ENCODE peak calls at places on chromosomes 13 and 19, in nine cellular contexts. One of them, this sample, is unnamed.

GRCh38 chr19:12695090-12695489 is 1.3 kb downstream of the FBXW9 start:
- DNase-seq in EL: no peak
- DNase-seq in foreskin keratinocyte: no peak
- DNase-seq in Daoy: no peak
- DNase-seq in left ventricle myocardium superior: no peak
- DNase-seq in T-cell: no peak
- DNase-seq in AG04449: no peak
- DNase-seq in colonic mucosa: no peak
- DNase-seq in Caco-2: no peak
- DNase-seq in this sample: no peak

GRCh38 chr19:53545271-53546065 is 7.5 kb downstream of the ZNF331 start:
- DNase-seq in EL: peak
- DNase-seq in foreskin keratinocyte: peak
- DNase-seq in Daoy: peak
- DNase-seq in left ventricle myocardium superior: no peak
- DNase-seq in T-cell: no peak
- DNase-seq in AG04449: peak
- DNase-seq in colonic mucosa: no peak
- DNase-seq in Caco-2: peak
- DNase-seq in this sample: no peak

GRCh38 chr19:50759886-50760285 is 10.4 kb upstream of the GPR32 start:
- DNase-seq in EL: peak
- DNase-seq in foreskin keratinocyte: no peak
- DNase-seq in Daoy: no peak
- DNase-seq in left ventricle myocardium superior: no peak
- DNase-seq in T-cell: no peak
- DNase-seq in AG04449: no peak
- DNase-seq in colonic mucosa: no peak
- DNase-seq in Caco-2: no peak
- DNase-seq in this sample: no peak

GRCh38 chr19:13008926-13009787 is 13.9 kb downstream of the NFIX start:
- DNase-seq in EL: no peak
- DNase-seq in foreskin keratinocyte: no peak
- DNase-seq in Daoy: no peak
- DNase-seq in left ventricle myocardium superior: peak
- DNase-seq in T-cell: no peak
- DNase-seq in AG04449: no peak
- DNase-seq in colonic mucosa: no peak
- DNase-seq in Caco-2: no peak
- DNase-seq in this sample: no peak

GRCh38 chr19:539429-540030 is 4.3 kb upstream of the GZMM start:
- DNase-seq in EL: no peak
- DNase-seq in foreskin keratinocyte: no peak
- DNase-seq in Daoy: no peak
- DNase-seq in left ventricle myocardium superior: no peak
- DNase-seq in T-cell: no peak
- DNase-seq in AG04449: no peak
- DNase-seq in colonic mucosa: no peak
- DNase-seq in Caco-2: no peak
- DNase-seq in this sample: no peak

GRCh38 chr13:60572855-60573254 is 175.8 kb downstream of the TDRD3 start:
- DNase-seq in EL: no peak
- DNase-seq in foreskin keratinocyte: no peak
- DNase-seq in Daoy: no peak
- DNase-seq in left ventricle myocardium superior: no peak
- DNase-seq in T-cell: no peak
- DNase-seq in AG04449: no peak
- DNase-seq in colonic mucosa: no peak
- DNase-seq in Caco-2: no peak
- DNase-seq in this sample: no peak

GRCh38 chr19:40571005-40571318 is 5.7 kb upstream of the SHKBP1 start:
- DNase-seq in EL: no peak
- DNase-seq in foreskin keratinocyte: no peak
- DNase-seq in Daoy: no peak
- DNase-seq in left ventricle myocardium superior: no peak
- DNase-seq in T-cell: no peak
- DNase-seq in AG04449: no peak
- DNase-seq in colonic mucosa: no peak
- DNase-seq in Caco-2: no peak
- DNase-seq in this sample: no peak

GRCh38 chr13:97141564-97142005 is 80.5 kb upstream of the MBNL2 start:
- DNase-seq in EL: peak
- DNase-seq in foreskin keratinocyte: peak
- DNase-seq in Daoy: peak
- DNase-seq in left ventricle myocardium superior: no peak
- DNase-seq in T-cell: no peak
- DNase-seq in AG04449: peak
- DNase-seq in colonic mucosa: peak
- DNase-seq in Caco-2: peak
- DNase-seq in this sample: peak

GRCh38 chr19:41871573-41872383 is 5.3 kb upstream of the CD79A start:
- DNase-seq in EL: peak
- DNase-seq in foreskin keratinocyte: no peak
- DNase-seq in Daoy: peak
- DNase-seq in left ventricle myocardium superior: peak
- DNase-seq in T-cell: peak
- DNase-seq in AG04449: no peak
- DNase-seq in colonic mucosa: no peak
- DNase-seq in Caco-2: no peak
- DNase-seq in this sample: peak

GRCh38 chr19:58513694-58514563 is 2.1 kb upstream of the SLC27A5 start:
- DNase-seq in EL: peak
- DNase-seq in foreskin keratinocyte: peak
- DNase-seq in Daoy: peak
- DNase-seq in left ventricle myocardium superior: peak
- DNase-seq in T-cell: peak
- DNase-seq in AG04449: no peak
- DNase-seq in colonic mucosa: peak
- DNase-seq in Caco-2: no peak
- DNase-seq in this sample: peak

GRCh38 chr19:35332817-35333216 is 3.8 kb downstream of the CD22 start:
- DNase-seq in EL: no peak
- DNase-seq in foreskin keratinocyte: no peak
- DNase-seq in Daoy: peak
- DNase-seq in left ventricle myocardium superior: no peak
- DNase-seq in T-cell: no peak
- DNase-seq in AG04449: no peak
- DNase-seq in colonic mucosa: no peak
- DNase-seq in Caco-2: no peak
- DNase-seq in this sample: no peak

GRCh38 chr13:113349491-113349890 is 14.4 kb downstream of the GRTP1 start:
- DNase-seq in EL: no peak
- DNase-seq in foreskin keratinocyte: no peak
- DNase-seq in Daoy: no peak
- DNase-seq in left ventricle myocardium superior: no peak
- DNase-seq in T-cell: no peak
- DNase-seq in AG04449: no peak
- DNase-seq in colonic mucosa: no peak
- DNase-seq in Caco-2: no peak
- DNase-seq in this sample: no peak

GRCh38 chr13:37706041-37706440 is 107.5 kb upstream of the POSTN start:
- DNase-seq in EL: no peak
- DNase-seq in foreskin keratinocyte: no peak
- DNase-seq in Daoy: no peak
- DNase-seq in left ventricle myocardium superior: no peak
- DNase-seq in T-cell: no peak
- DNase-seq in AG04449: no peak
- DNase-seq in colonic mucosa: no peak
- DNase-seq in Caco-2: no peak
- DNase-seq in this sample: no peak

GRCh38 chr13:52711277-52711676 is 28.3 kb downstream of the CNMD start:
- DNase-seq in EL: no peak
- DNase-seq in foreskin keratinocyte: no peak
- DNase-seq in Daoy: no peak
- DNase-seq in left ventricle myocardium superior: no peak
- DNase-seq in T-cell: no peak
- DNase-seq in AG04449: no peak
- DNase-seq in colonic mucosa: no peak
- DNase-seq in Caco-2: no peak
- DNase-seq in this sample: no peak

GRCh38 chr19:3606690-3607289 is at the start of gene TBXA2R:
- DNase-seq in EL: peak
- DNase-seq in foreskin keratinocyte: no peak
- DNase-seq in Daoy: peak
- DNase-seq in left ventricle myocardium superior: peak
- DNase-seq in T-cell: peak
- DNase-seq in AG04449: no peak
- DNase-seq in colonic mucosa: peak
- DNase-seq in Caco-2: no peak
- DNase-seq in this sample: no peak

GRCh38 chr19:49795615-49796014 is 17.5 kb downstream of the FUZ start:
- DNase-seq in EL: no peak
- DNase-seq in foreskin keratinocyte: no peak
- DNase-seq in Daoy: no peak
- DNase-seq in left ventricle myocardium superior: no peak
- DNase-seq in T-cell: no peak
- DNase-seq in AG04449: no peak
- DNase-seq in colonic mucosa: no peak
- DNase-seq in Caco-2: no peak
- DNase-seq in this sample: no peak

GRCh38 chr19:33273881-33274662 is 28.3 kb downstream of the CEBPA start:
- DNase-seq in EL: peak
- DNase-seq in foreskin keratinocyte: peak
- DNase-seq in Daoy: peak
- DNase-seq in left ventricle myocardium superior: no peak
- DNase-seq in T-cell: no peak
- DNase-seq in AG04449: peak
- DNase-seq in colonic mucosa: peak
- DNase-seq in Caco-2: peak
- DNase-seq in this sample: no peak

GRCh38 chr13:106299616-106300015 is 235.8 kb downstream of the EFNB2 start:
- DNase-seq in EL: no peak
- DNase-seq in foreskin keratinocyte: no peak
- DNase-seq in Daoy: no peak
- DNase-seq in left ventricle myocardium superior: no peak
- DNase-seq in T-cell: no peak
- DNase-seq in AG04449: no peak
- DNase-seq in colonic mucosa: no peak
- DNase-seq in Caco-2: no peak
- DNase-seq in this sample: no peak

GRCh38 chr19:50022823-50023222 is 2.3 kb downstream of the VRK3 start:
- DNase-seq in EL: no peak
- DNase-seq in foreskin keratinocyte: no peak
- DNase-seq in Daoy: no peak
- DNase-seq in left ventricle myocardium superior: no peak
- DNase-seq in T-cell: no peak
- DNase-seq in AG04449: no peak
- DNase-seq in colonic mucosa: no peak
- DNase-seq in Caco-2: no peak
- DNase-seq in this sample: no peak

GRCh38 chr19:4216832-4217231 is 12.5 kb upstream of the EBI3 start:
- DNase-seq in EL: no peak
- DNase-seq in foreskin keratinocyte: no peak
- DNase-seq in Daoy: no peak
- DNase-seq in left ventricle myocardium superior: no peak
- DNase-seq in T-cell: no peak
- DNase-seq in AG04449: no peak
- DNase-seq in colonic mucosa: no peak
- DNase-seq in Caco-2: no peak
- DNase-seq in this sample: no peak

GRCh38 chr13:41418751-41419150 is 38.6 kb upstream of the RGCC start:
- DNase-seq in EL: no peak
- DNase-seq in foreskin keratinocyte: no peak
- DNase-seq in Daoy: no peak
- DNase-seq in left ventricle myocardium superior: no peak
- DNase-seq in T-cell: no peak
- DNase-seq in AG04449: no peak
- DNase-seq in colonic mucosa: no peak
- DNase-seq in Caco-2: no peak
- DNase-seq in this sample: no peak

GRCh38 chr13:40187836-40188591 is 478.4 kb downstream of the FOXO1 start:
- DNase-seq in EL: no peak
- DNase-seq in foreskin keratinocyte: no peak
- DNase-seq in Daoy: no peak
- DNase-seq in left ventricle myocardium superior: no peak
- DNase-seq in T-cell: peak
- DNase-seq in AG04449: no peak
- DNase-seq in colonic mucosa: no peak
- DNase-seq in Caco-2: no peak
- DNase-seq in this sample: no peak

GRCh38 chr13:52025475-52026245 is 1.2 kb downstream of the UTP14C start:
- DNase-seq in EL: no peak
- DNase-seq in foreskin keratinocyte: no peak
- DNase-seq in Daoy: no peak
- DNase-seq in left ventricle myocardium superior: no peak
- DNase-seq in T-cell: no peak
- DNase-seq in AG04449: no peak
- DNase-seq in colonic mucosa: no peak
- DNase-seq in Caco-2: no peak
- DNase-seq in this sample: no peak

GRCh38 chr19:17089238-17089637 is 13.7 kb downstream of the MYO9B start:
- DNase-seq in EL: peak
- DNase-seq in foreskin keratinocyte: no peak
- DNase-seq in Daoy: peak
- DNase-seq in left ventricle myocardium superior: no peak
- DNase-seq in T-cell: no peak
- DNase-seq in AG04449: no peak
- DNase-seq in colonic mucosa: no peak
- DNase-seq in Caco-2: no peak
- DNase-seq in this sample: no peak